ENCODE peak calls at places on chromosomes 5 and 9, in ten cellular contexts. C is WTC11, A is nephron progenitor cell, W is activated T-helper 1 cell treated with Interleukin-2 at 50 U/mL for 16 hours, F is sciatic nerve, E is erythroblast, S is ovary, X is myocyte, H is type B pancreatic cell, Z is T1000. V is an unnamed sample.

GRCh38 chr9:21853414-21853813 is 51.0 kb downstream of the MTAP start:
- DNase-seq in C (no peak), A (no peak), W (no peak), F (no peak), E (no peak), S (no peak), X (no peak), H (no peak), Z (no peak), V (no peak)

GRCh38 chr9:128882677-128883590 is 1.0 kb downstream of the LRRC8A start:
- DNase-seq in C (no peak), A (peak), W (no peak), F (no peak), E (peak), S (peak), X (peak), H (no peak), Z (no peak), V (no peak)

GRCh38 chr9:126294331-126295081 is 32.1 kb upstream of the MVB12B start:
- DNase-seq in C (no peak), A (peak), W (no peak), F (no peak), E (no peak), S (no peak), X (no peak), H (no peak), Z (no peak), V (no peak)

GRCh38 chr5:42888771-42889170 is 77.1 kb upstream of the SELENOP start:
- DNase-seq in C (no peak), A (no peak), W (no peak), F (no peak), E (no peak), S (no peak), X (no peak), H (no peak), Z (no peak), V (no peak)

GRCh38 chr5:6418679-6419276 is 29.9 kb upstream of the UBE2QL1 start:
- DNase-seq in C (no peak), A (no peak), W (no peak), F (no peak), E (no peak), S (no peak), X (no peak), H (no peak), Z (no peak), V (no peak)

GRCh38 chr5:107486489-107486888 is 184.2 kb downstream of the EFNA5 start:
- DNase-seq in C (no peak), A (no peak), W (no peak), F (no peak), E (no peak), S (no peak), X (peak), H (no peak), Z (no peak), V (no peak)

GRCh38 chr5:149299451-149300054 is 27.9 kb downstream of the AFAP1L1 start:
- DNase-seq in C (no peak), A (no peak), W (no peak), F (no peak), E (no peak), S (no peak), X (no peak), H (no peak), Z (no peak), V (no peak)

GRCh38 chr9:69750085-69750484 is 9.7 kb downstream of the PTAR1 start:
- DNase-seq in C (no peak), A (no peak), W (no peak), F (no peak), E (no peak), S (no peak), X (no peak), H (no peak), Z (no peak), V (no peak)

GRCh38 chr5:180291234-180291940 is 496 bp downstream of the MAPK9 start:
- DNase-seq in C (peak), A (peak), W (peak), F (no peak), E (peak), S (peak), X (no peak), H (no peak), Z (no peak), V (peak)

GRCh38 chr5:140328036-140328764 is 18.2 kb downstream of the HBEGF start:
- DNase-seq in C (no peak), A (no peak), W (no peak), F (no peak), E (no peak), S (no peak), X (no peak), H (no peak), Z (no peak), V (no peak)

GRCh38 chr5:138722518-138722917 is 30.7 kb upstream of the CTNNA1 start:
- DNase-seq in C (peak), A (no peak), W (no peak), F (no peak), E (no peak), S (no peak), X (no peak), H (no peak), Z (no peak), V (no peak)

GRCh38 chr5:135694016-135694415 is 115.2 kb upstream of the CXCL14 start:
- DNase-seq in C (no peak), A (no peak), W (no peak), F (no peak), E (no peak), S (no peak), X (no peak), H (no peak), Z (no peak), V (no peak)

GRCh38 chr5:81161012-81161601 is 72.0 kb upstream of the CKMT2 start:
- DNase-seq in C (no peak), A (no peak), W (no peak), F (no peak), E (no peak), S (no peak), X (no peak), H (no peak), Z (no peak), V (no peak)

GRCh38 chr5:135462304-135462703 is 10.2 kb upstream of the TIFAB start:
- DNase-seq in C (peak), A (peak), W (peak), F (peak), E (peak), S (no peak), X (peak), H (no peak), Z (no peak), V (no peak)

GRCh38 chr9:95181226-95181818 is 136.2 kb downstream of the FANCC start:
- DNase-seq in C (no peak), A (no peak), W (no peak), F (no peak), E (peak), S (no peak), X (no peak), H (no peak), Z (no peak), V (no peak)

GRCh38 chr9:79357620-79358019 is 214.1 kb upstream of the TLE4 start:
- DNase-seq in C (no peak), A (no peak), W (no peak), F (no peak), E (no peak), S (no peak), X (no peak), H (no peak), Z (no peak), V (no peak)

GRCh38 chr5:136506131-136506530 is 140.8 kb upstream of the TRPC7 start:
- DNase-seq in C (no peak), A (no peak), W (no peak), F (no peak), E (no peak), S (no peak), X (no peak), H (no peak), Z (no peak), V (no peak)

GRCh38 chr9:120931278-120932085 is 4.9 kb upstream of the TRAF1 start:
- DNase-seq in C (no peak), A (no peak), W (peak), F (no peak), E (no peak), S (peak), X (peak), H (no peak), Z (no peak), V (peak)

GRCh38 chr5:74167206-74167929 is 473.2 kb downstream of the ENC1 start:
- DNase-seq in C (no peak), A (no peak), W (no peak), F (no peak), E (no peak), S (no peak), X (peak), H (no peak), Z (peak), V (no peak)

GRCh38 chr9:12266758-12267157 is 426.4 kb upstream of the TYRP1 start:
- DNase-seq in C (no peak), A (no peak), W (no peak), F (no peak), E (no peak), S (no peak), X (no peak), H (no peak), Z (no peak), V (no peak)

GRCh38 chr5:83955916-83956315 is 235.3 kb upstream of the HAPLN1 start:
- DNase-seq in C (no peak), A (no peak), W (no peak), F (no peak), E (no peak), S (no peak), X (peak), H (no peak), Z (no peak), V (no peak)

GRCh38 chr9:38024036-38024681 is 44.9 kb downstream of the SHB start:
- DNase-seq in C (peak), A (no peak), W (no peak), F (peak), E (no peak), S (no peak), X (peak), H (no peak), Z (peak), V (no peak)

GRCh38 chr5:160703547-160704189 is 148.3 kb downstream of the ATP10B start:
- DNase-seq in C (no peak), A (no peak), W (no peak), F (no peak), E (no peak), S (no peak), X (no peak), H (no peak), Z (no peak), V (no peak)

GRCh38 chr5:56142233-56142619 is 90.9 kb downstream of the ANKRD55 start:
- DNase-seq in C (peak), A (no peak), W (no peak), F (no peak), E (no peak), S (no peak), X (no peak), H (no peak), Z (no peak), V (no peak)

GRCh38 chr9:137665697-137666504 is 47.1 kb downstream of the EHMT1 start:
- DNase-seq in C (peak), A (no peak), W (no peak), F (peak), E (no peak), S (peak), X (no peak), H (no peak), Z (no peak), V (no peak)